ENCODE peak calls at places on chromosomes 6 and 20, in five cellular contexts. T is globus pallidus, S is NCI-H774, Y is breast epithelium, B is GM13976. D is an unnamed sample.

GRCh38 chr6:133583907-133584306 is 305.0 kb upstream of the TCF21 start:
- DNase-seq in T (no peak), S (no peak), Y (no peak), B (no peak), D (no peak)

GRCh38 chr20:1144401-1145172 is 26.2 kb downstream of the PSMF1 start:
- DNase-seq in T (no peak), S (no peak), Y (no peak), B (no peak), D (no peak)

GRCh38 chr6:49668083-49668511 is 31.5 kb upstream of the RHAG start:
- DNase-seq in T (no peak), S (no peak), Y (no peak), B (no peak), D (no peak)

GRCh38 chr6:147508073-147508870 is at the start of gene SAMD5:
- DNase-seq in T (peak), S (peak), Y (peak), B (peak), D (no peak)

GRCh38 chr6:77131426-77131825 is 331.9 kb downstream of the HTR1B start:
- DNase-seq in T (no peak), S (no peak), Y (no peak), B (no peak), D (no peak)

GRCh38 chr6:84967389-84967788 is 203.0 kb upstream of the TBX18 start:
- DNase-seq in T (no peak), S (no peak), Y (no peak), B (peak), D (no peak)

GRCh38 chr6:52364480-52365166 is 2.7 kb downstream of the PAQR8 start:
- DNase-seq in T (peak), S (no peak), Y (no peak), B (no peak), D (no peak)

GRCh38 chr6:148217921-148218320 is 124.7 kb upstream of the SASH1 start:
- DNase-seq in T (peak), S (no peak), Y (no peak), B (no peak), D (no peak)

GRCh38 chr6:50706575-50706974 is 6.8 kb upstream of the TFAP2D start:
- DNase-seq in T (no peak), S (no peak), Y (no peak), B (no peak), D (no peak)

GRCh38 chr6:19210849-19211590 is 626.1 kb upstream of the ID4 start:
- DNase-seq in T (no peak), S (no peak), Y (no peak), B (no peak), D (no peak)

GRCh38 chr6:154433477-154434241 is 76.8 kb downstream of the CNKSR3 start:
- DNase-seq in T (no peak), S (no peak), Y (no peak), B (no peak), D (no peak)

GRCh38 chr6:128807577-128807976 is 75.4 kb upstream of the LAMA2 start:
- DNase-seq in T (peak), S (no peak), Y (no peak), B (no peak), D (no peak)

GRCh38 chr6:43258807-43259686 is 15.8 kb downstream of the TTBK1 start:
- DNase-seq in T (no peak), S (no peak), Y (no peak), B (no peak), D (no peak)

GRCh38 chr20:38452880-38453624 is 17.9 kb upstream of the SNHG17 start:
- DNase-seq in T (no peak), S (no peak), Y (no peak), B (no peak), D (no peak)

GRCh38 chr6:157520986-157521664 is 140.1 kb downstream of the ZDHHC14 start:
- DNase-seq in T (no peak), S (no peak), Y (no peak), B (no peak), D (no peak)

GRCh38 chr6:116370717-116371383 is at the start of gene DSE:
- DNase-seq in T (peak), S (peak), Y (peak), B (peak), D (no peak)

GRCh38 chr6:89048985-89049384 is 31.6 kb upstream of the PNRC1 start:
- DNase-seq in T (no peak), S (no peak), Y (no peak), B (no peak), D (peak)

D was measured in lower leg skin.